ENCODE peak calls at places on chromosome 14, in six cellular contexts. Y, Q, U, P, T and V are unnamed samples.

GRCh38 chr14:94132285-94132887 is 3.0 kb upstream of the IFI27L2 start:
- DNase-seq in Y (peak), Q (no peak), U (peak), P (peak), T (peak), V (peak)

GRCh38 chr14:39734306-39734705 is 302.1 kb upstream of the FBXO33 start:
- DNase-seq in Y (no peak), Q (no peak), U (no peak), P (no peak), T (no peak), V (no peak)

GRCh38 chr14:41404121-41404520 is 202.6 kb upstream of the LRFN5 start:
- DNase-seq in Y (no peak), Q (no peak), U (peak), P (no peak), T (no peak), V (no peak)

GRCh38 chr14:61733972-61734371 is 28.2 kb upstream of the SNAPC1 start:
- DNase-seq in Y (no peak), Q (no peak), U (no peak), P (no peak), T (no peak), V (no peak)

GRCh38 chr14:36942522-36943245 is 229.7 kb downstream of the SLC25A21 start:
- DNase-seq in Y (no peak), Q (no peak), U (peak), P (no peak), T (no peak), V (no peak)

GRCh38 chr14:101460521-101460920 is 100.8 kb upstream of the DIO3 start:
- DNase-seq in Y (no peak), Q (no peak), U (no peak), P (no peak), T (no peak), V (no peak)

GRCh38 chr14:78355109-78355508 is 184.9 kb downstream of the NRXN3 start:
- DNase-seq in Y (no peak), Q (no peak), U (no peak), P (no peak), T (no peak), V (no peak)

GRCh38 chr14:52121441-52121840 is 52.6 kb upstream of the NID2 start:
- DNase-seq in Y (no peak), Q (no peak), U (peak), P (no peak), T (no peak), V (no peak)

GRCh38 chr14:91714805-91715204 is 17.1 kb downstream of the CATSPERB start:
- DNase-seq in Y (peak), Q (no peak), U (no peak), P (no peak), T (no peak), V (no peak)

GRCh38 chr14:26820101-26820500 is 222.3 kb upstream of the NOVA1 start:
- DNase-seq in Y (no peak), Q (no peak), U (peak), P (no peak), T (no peak), V (no peak)

GRCh38 chr14:99274346-99275221 is 2.6 kb upstream of the BCL11B start:
- DNase-seq in Y (no peak), Q (peak), U (peak), P (peak), T (peak), V (peak)

GRCh38 chr14:76386922-76387782 is 11.2 kb downstream of the ESRRB start:
- DNase-seq in Y (peak), Q (peak), U (peak), P (peak), T (peak), V (peak)

GRCh38 chr14:50533806-50534205 is 1.4 kb upstream of the MAP4K5 start:
- DNase-seq in Y (no peak), Q (no peak), U (no peak), P (no peak), T (no peak), V (no peak)

GRCh38 chr14:101078892-101079221 is 175.3 kb upstream of the RTL1 start:
- DNase-seq in Y (no peak), Q (no peak), U (no peak), P (no peak), T (peak), V (no peak)

GRCh38 chr14:51302319-51303030 is 62.4 kb downstream of the TMX1 start:
- DNase-seq in Y (no peak), Q (no peak), U (peak), P (no peak), T (no peak), V (no peak)

GRCh38 chr14:100816286-100816949 is 9.5 kb upstream of the MEG3 start:
- DNase-seq in Y (no peak), Q (no peak), U (no peak), P (no peak), T (no peak), V (no peak)

GRCh38 chr14:61537567-61538463 is 157.5 kb upstream of the HIF1A start:
- DNase-seq in Y (no peak), Q (no peak), U (peak), P (no peak), T (no peak), V (no peak)

GRCh38 chr14:74080820-74081460 is 3.3 kb downstream of the ALDH6A1 start:
- DNase-seq in Y (no peak), Q (no peak), U (no peak), P (no peak), T (no peak), V (no peak)

GRCh38 chr14:86055512-86055911 is 525.6 kb downstream of the FLRT2 start:
- DNase-seq in Y (no peak), Q (no peak), U (peak), P (no peak), T (no peak), V (no peak)

GRCh38 chr14:65528069-65528468 is 115.5 kb downstream of the FUT8 start:
- DNase-seq in Y (no peak), Q (no peak), U (no peak), P (no peak), T (no peak), V (no peak)
- TF ChIP-seq CTCF in Y (no peak), Q (no peak), U (no peak), P (no peak), T (no peak), V (no peak)

DNA sequence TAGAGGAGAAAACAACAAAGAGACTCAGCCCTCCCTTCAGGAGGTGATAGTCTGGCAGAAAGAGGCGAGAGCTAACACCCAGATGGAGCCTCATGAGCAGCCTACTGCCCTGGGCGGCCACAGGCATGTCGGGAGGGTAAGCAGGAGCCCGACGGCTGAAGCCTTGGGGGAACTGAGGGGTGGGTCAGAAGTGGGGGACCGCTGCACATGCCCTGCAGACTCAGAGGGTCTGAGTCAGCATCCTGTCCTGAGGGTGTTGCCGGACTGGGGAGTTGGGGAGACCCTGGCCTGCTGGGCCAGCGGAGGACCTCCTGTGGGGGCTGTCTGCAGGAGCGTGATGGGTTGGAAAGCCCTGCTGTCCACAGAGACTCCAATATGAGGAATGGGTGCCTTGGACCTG is 15.9 kb upstream of the INF2 start:
- DNase-seq in Y (no peak), Q (no peak), U (no peak), P (no peak), T (no peak), V (no peak)
- TF ChIP-seq CTCF in Y (no peak), Q (no peak), U (no peak), P (no peak), T (no peak), V (no peak)

GRCh38 chr14:102993523-102993922 is 63.8 kb downstream of the CDC42BPB start:
- DNase-seq in Y (no peak), Q (no peak), U (peak), P (no peak), T (no peak), V (no peak)
- TF ChIP-seq CTCF in Y (no peak), Q (no peak), U (no peak), P (no peak), T (no peak), V (no peak)

GRCh38 chr14:34911209-34912150 is 36.3 kb upstream of the BAZ1A start:
- DNase-seq in Y (no peak), Q (no peak), U (peak), P (no peak), T (no peak), V (no peak)

GRCh38 chr14:34912966-34913365 is 37.8 kb upstream of the BAZ1A start:
- DNase-seq in Y (no peak), Q (no peak), U (no peak), P (no peak), T (no peak), V (no peak)

GRCh38 chr14:34913619-34914018 is 38.5 kb upstream of the BAZ1A start:
- DNase-seq in Y (no peak), Q (no peak), U (no peak), P (no peak), T (no peak), V (no peak)

GRCh38 chr14:34906287-34906686 is 31.1 kb upstream of the BAZ1A start:
- DNase-seq in Y (no peak), Q (no peak), U (no peak), P (no peak), T (no peak), V (no peak)

DNA sequence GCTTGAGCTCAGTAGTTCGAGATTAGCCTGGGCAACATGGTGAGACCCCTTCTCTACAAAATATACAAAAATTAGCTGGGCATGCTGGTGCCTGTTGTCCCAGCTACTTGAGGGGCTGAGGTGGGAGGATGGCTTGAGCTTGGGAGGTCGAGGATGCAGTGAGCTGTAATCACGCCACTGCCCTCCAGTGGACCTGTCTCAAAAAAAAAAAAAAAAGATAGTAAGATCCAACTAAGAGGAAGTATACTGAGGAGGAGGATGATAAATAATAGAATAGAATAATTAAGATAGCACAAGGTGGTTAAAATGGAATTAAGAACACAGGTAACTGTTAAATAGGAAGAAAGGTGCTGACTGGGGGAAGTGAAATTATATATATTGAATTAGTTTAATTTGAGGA is 37.0 kb upstream of the BAZ1A start:
- DNase-seq in Y (no peak), Q (no peak), U (peak), P (no peak), T (no peak), V (no peak)
- TF ChIP-seq CTCF in Y (no peak), Q (no peak), U (no peak), P (no peak), T (no peak), V (no peak)